ENCODE peak calls at places on chromosomes 12 and 14, in four cellular contexts. Z is suprapubic skin, Q is left ventricle myocardium inferior, U is right atrium auricular region. P is an unnamed sample.

GRCh38 chr12:122527478-122527944 is 462 bp downstream of the KNTC1 start:
- DNase-seq in U (no peak), Q (peak; percentile 18), Z (no peak), P (peak; percentile 39)

GRCh38 chr12:99978152-99978551 is 6.6 kb downstream of the ANKS1B start:
- DNase-seq in Q (no peak), Z (no peak), U (no peak), P (no peak)

GRCh38 chr14:101235042-101235871 is 326.0 kb upstream of the DIO3 start:
- DNase-seq in Z (peak; percentile 78), Q (peak; percentile 50), U (no peak), P (peak; percentile 64)

GRCh38 chr12:106758349-106758951 is 16.0 kb upstream of the RIC8B start:
- DNase-seq in Q (no peak), Z (no peak), U (no peak), P (no peak)

GRCh38 chr14:78785265-78785664 is 615.1 kb downstream of the NRXN3 start:
- DNase-seq in U (no peak), Z (no peak), Q (no peak), P (no peak)

GRCh38 chr14:105375635-105376057 is 22.7 kb upstream of the TEX22 start:
- DNase-seq in Q (no peak), U (no peak), Z (no peak), P (no peak)

GRCh38 chr12:75611041-75611440 is 99.6 kb upstream of the KRR1 start:
- DNase-seq in U (no peak), Z (no peak), Q (no peak), P (no peak)

GRCh38 chr14:24952851-24953666 is 96.9 kb downstream of the STXBP6 start:
- DNase-seq in U (no peak), Q (no peak), Z (no peak), P (no peak)

GRCh38 chr12:27506645-27507189 is 17.3 kb upstream of the PPFIBP1 start:
- DNase-seq in Z (no peak), Q (peak; percentile 70), U (no peak), P (no peak)

GRCh38 chr12:131456301-131457027 is 254.4 kb upstream of the SFSWAP start:
- DNase-seq in U (no peak), Z (no peak), Q (no peak), P (no peak)

GRCh38 chr14:100193417-100194357 is 34.2 kb upstream of the DEGS2 start:
- DNase-seq in U (no peak), Z (no peak), Q (no peak), P (no peak)

GRCh38 chr12:124172646-124173045 is 122.2 kb upstream of the RFLNA start:
- DNase-seq in Q (no peak), Z (no peak), U (no peak), P (peak; percentile 19)

GRCh38 chr12:107014050-107014449 is 27.1 kb upstream of the MTERF2 start:
- DNase-seq in U (no peak), Z (no peak), Q (no peak), P (peak; percentile 80)

GRCh38 chr12:118035194-118036041 is 18.9 kb downstream of the RFC5 start:
- DNase-seq in Z (no peak), U (no peak), Q (no peak), P (no peak)

GRCh38 chr12:80200414-80200813 is 101.1 kb downstream of the OTOGL start:
- DNase-seq in Q (no peak), Z (no peak), U (no peak), P (no peak)

GRCh38 chr12:104716183-104716571 is 241.9 kb downstream of the SLC41A2 start:
- DNase-seq in Z (no peak), Q (no peak), U (no peak), P (no peak)

GRCh38 chr12:94183702-94184379 is 35.5 kb downstream of the PLXNC1 start:
- DNase-seq in Q (no peak), Z (no peak), U (no peak), P (no peak)

GRCh38 chr14:93006484-93007128 is 83.7 kb downstream of the CHGA start:
- DNase-seq in Z (no peak), U (no peak), Q (no peak), P (no peak)

GRCh38 chr14:90660865-90661570 is 155.2 kb downstream of the TTC7B start:
- DNase-seq in U (no peak), Q (peak; percentile 48), Z (no peak), P (no peak)

DNA sequence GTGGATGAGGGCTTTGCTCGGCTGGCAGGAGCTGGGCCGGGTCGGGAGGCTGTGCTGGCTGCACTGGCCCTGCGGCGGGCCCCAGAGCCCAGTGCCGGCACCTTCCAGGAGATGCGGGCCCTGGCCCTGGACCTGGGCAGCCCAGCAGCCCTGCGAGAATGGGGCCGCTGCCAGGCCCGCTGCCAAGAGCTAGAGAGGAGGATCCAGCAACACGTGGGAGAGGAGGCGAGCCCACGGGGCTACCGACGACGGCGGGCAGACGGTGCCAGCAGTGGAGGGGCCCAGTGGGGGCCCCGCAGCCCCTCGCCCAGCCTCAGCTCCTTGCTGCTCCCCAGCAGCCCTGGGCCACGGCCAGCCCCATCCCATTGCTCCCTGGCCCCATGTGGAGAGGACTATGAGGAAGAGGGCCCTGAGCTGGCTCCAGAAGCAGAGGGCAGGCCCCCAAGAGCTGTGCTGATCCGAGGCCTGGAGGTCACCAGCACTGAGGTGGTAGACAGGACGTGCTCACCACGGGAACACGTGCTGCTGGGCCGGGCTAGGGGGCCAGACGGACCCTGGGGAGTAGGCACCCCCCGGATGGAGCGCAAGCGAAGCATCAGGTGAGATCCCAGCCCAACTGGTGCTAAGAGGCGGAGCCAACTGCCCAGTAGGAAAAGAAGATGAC is 11.5 kb downstream of the ARHGEF40 start:
- DNase-seq in Z (no peak), U (no peak), Q (no peak), P (no peak)
- H3K27ac ChIP-seq in Z (no peak overlapping the region), U (no peak overlapping the region), Q (no peak overlapping the region), P (no peak overlapping the region)

GRCh38 chr12:119877639-119877948 is 474 bp upstream of the CIT start:
- DNase-seq in U (no peak), Q (no peak), Z (no peak), P (no peak)
- TF ChIP-seq CTCF in U (no peak), Q (no peak), Z (no peak), P (no peak)

DNA sequence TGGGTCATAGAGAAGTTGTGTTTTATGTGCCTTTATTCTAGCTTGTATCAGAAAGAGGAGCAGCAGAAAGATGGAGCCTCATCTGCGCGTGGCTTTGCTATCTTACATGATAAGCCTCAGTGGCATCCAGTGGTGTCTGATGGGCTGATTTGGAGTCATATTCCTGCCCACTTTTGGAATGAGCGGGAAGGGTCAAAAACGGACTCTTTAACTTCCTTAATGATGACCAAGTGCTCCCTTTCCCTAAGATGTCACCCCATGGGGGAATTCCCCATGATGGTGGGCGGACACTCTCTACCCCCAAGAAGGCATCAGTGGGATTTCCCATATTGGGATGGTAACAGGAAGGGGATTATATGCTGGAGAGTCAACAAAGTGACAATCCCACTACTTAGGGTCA is 110.9 kb downstream of the GPATCH2L start:
- DNase-seq in Z (no peak), Q (no peak), U (no peak), P (no peak)
- H3K27ac ChIP-seq in Z (no peak overlapping the region), Q (no peak overlapping the region), U (no peak overlapping the region), P (no peak overlapping the region)

GRCh38 chr12:49548822-49549648 is 10.2 kb downstream of the KCNH3 start:
- DNase-seq in U (no peak), Q (no peak), Z (no peak), P (no peak)
- TF ChIP-seq CTCF in U (peak; percentile 42), Q (peak; percentile 61), Z (no peak), P (no peak)

GRCh38 chr12:81386101-81386500 is 308.2 kb downstream of the ACSS3 start:
- DNase-seq in Z (no peak), Q (no peak), U (no peak), P (no peak)
- H3K27ac ChIP-seq in Z (no peak overlapping the region), Q (no peak overlapping the region), U (no peak overlapping the region), P (no peak overlapping the region)

P was measured in RWPE1.